ENCODE peak calls at places on chromosomes 12 and 14, in nine cellular contexts. K is adrenal gland, O is tibial artery, Q is RWPE2, C is NT2/D1, L is endodermal cell, Z is MM.1S, M is ascending aorta, Y is aorta. S is an unnamed sample. For H3K4me1 and H3K36me3, the result is how much of the 10 kb centered on the place peaks cover.

GRCh38 chr14:69038449-69039286 is 59.6 kb upstream of the ACTN1 start:
- DNase-seq in O (no peak), L (peak), K (peak), Z (no peak), M (no peak), C (no peak), Q (no peak), Y (no peak), S (peak)

GRCh38 chr12:67592228-67593011 is 56.1 kb upstream of the DYRK2 start:
- DNase-seq in L (no peak), M (no peak), Q (no peak), O (no peak), K (no peak), Y (no peak), C (no peak), Z (peak), S (peak)

GRCh38 chr12:119008691-119009221 is 27.4 kb downstream of the SRRM4 start:
- DNase-seq in Z (no peak), O (no peak), C (no peak), Q (no peak), L (peak), Y (no peak), M (no peak), K (no peak), S (no peak)

GRCh38 chr12:132718644-132719043 is 8.0 kb downstream of the PGAM5 start:
- DNase-seq in O (no peak), C (no peak), K (no peak), L (no peak), Y (no peak), M (no peak), Q (no peak), Z (no peak), S (no peak)

GRCh38 chr12:4908694-4909396 is 860 bp upstream of the KCNA1 start:
- DNase-seq in C (peak), Q (no peak), K (no peak), Z (no peak), Y (no peak), M (no peak), O (no peak), L (peak), S (no peak)

GRCh38 chr14:55051165-55051425 is 352 bp upstream of the MAPK1IP1L start:
- DNase-seq in Z (no peak), L (no peak), Y (no peak), Q (no peak), C (no peak), K (no peak), O (no peak), M (no peak), S (no peak)

GRCh38 chr14:24292118-24292807 is 7.3 kb downstream of the DHRS1 start:
- DNase-seq in Y (no peak), O (no peak), M (no peak), L (no peak), K (no peak), Z (no peak), Q (no peak), C (no peak), S (no peak)

GRCh38 chr12:95198914-95199313 is 18.4 kb downstream of the FGD6 start:
- DNase-seq in C (no peak), K (no peak), O (no peak), Y (no peak), Z (no peak), L (no peak), M (no peak), Q (no peak), S (no peak)

GRCh38 chr12:1933342-1933992 is 15.0 kb upstream of the CACNA2D4 start:
- DNase-seq in M (no peak), C (no peak), K (peak), Q (no peak), Z (no peak), Y (no peak), O (no peak), L (peak), S (no peak)

DNA sequence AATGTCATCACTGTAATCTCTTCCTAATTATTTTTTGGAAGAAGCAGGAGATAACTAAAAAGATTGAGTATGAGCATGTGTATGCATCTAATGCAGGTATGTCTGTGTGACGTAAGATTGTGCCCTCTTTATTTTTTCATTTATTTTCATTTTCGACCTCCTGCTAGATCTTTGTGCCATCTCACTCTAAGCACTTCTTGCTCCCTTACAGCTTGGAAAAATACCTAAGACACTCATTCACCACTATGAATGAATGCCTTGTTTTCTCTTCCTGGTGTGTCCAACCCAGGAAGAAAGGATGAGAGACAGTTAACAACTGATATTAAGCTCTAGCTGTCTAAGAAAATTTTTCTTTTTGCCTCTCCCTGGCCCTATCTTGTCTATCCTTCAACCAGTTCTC is 76.8 kb upstream of the CISTR start:
- DNase-seq in M (no peak), K (no peak), Y (no peak), C (no peak), L (no peak), Z (no peak), O (no peak), Q (no peak), S (no peak)
- H3K4me1 ChIP-seq in M (under half), K (under half), Y (under half), C (under half), L (under half), Z (under half), O (under half), Q (under half), S (under half)

GRCh38 chr14:92658160-92658559 is 90.3 kb downstream of the LGMN start:
- DNase-seq in K (no peak), M (no peak), L (no peak), C (no peak), Z (no peak), O (no peak), Q (no peak), Y (no peak), S (no peak)

GRCh38 chr14:92663049-92663448 is 85.4 kb downstream of the LGMN start:
- DNase-seq in M (no peak), Y (no peak), C (no peak), L (no peak), Z (no peak), Q (no peak), K (no peak), O (no peak), S (no peak)

GRCh38 chr14:92660571-92660970 is 87.9 kb downstream of the LGMN start:
- DNase-seq in M (no peak), C (no peak), K (no peak), Q (no peak), Y (no peak), Z (no peak), L (no peak), O (no peak), S (no peak)

GRCh38 chr14:92657457-92658142 is 90.8 kb downstream of the LGMN start:
- DNase-seq in M (no peak), K (peak), Z (no peak), Y (peak), L (no peak), Q (no peak), C (no peak), O (peak), S (no peak)

GRCh38 chr14:92659765-92660561 is 88.5 kb downstream of the LGMN start:
- DNase-seq in C (no peak), M (peak), O (peak), Z (no peak), Q (no peak), L (no peak), Y (no peak), K (peak), S (no peak)
- H3K4me3 ChIP-seq in C (no peak), M (no peak), O (no peak), Z (no peak), Q (no peak), L (no peak), Y (no peak), K (no peak), S (no peak)

GRCh38 chr12:120161852-120162251 is 32.7 kb downstream of the GCN1 start:
- DNase-seq in Z (no peak), C (no peak), M (no peak), Q (no peak), Y (no peak), O (no peak), L (no peak), K (no peak), S (no peak)
- H3K36me3 ChIP-seq in Z (under half), C (half or more), M (half or more), Q (half or more), Y (under half), O (half or more), L (half or more), K (under half), S (under half)

GRCh38 chr14:67487937-67488893 is at the start of gene TMEM229B:
- DNase-seq in Z (peak), Q (no peak), K (peak), C (no peak), L (no peak), Y (no peak), O (no peak), M (peak), S (no peak)
- H3K4me1 ChIP-seq in Z (under half), Q (under half), K (under half), C (under half), L (under half), Y (under half), O (under half), M (under half), S (under half)

GRCh38 chr12:75814856-75815754 is 216.5 kb downstream of the PHLDA1 start:
- DNase-seq in M (no peak), Q (no peak), L (no peak), C (no peak), Y (no peak), O (no peak), Z (no peak), K (peak), S (peak)

GRCh38 chr12:75809745-75810144 is 221.8 kb downstream of the PHLDA1 start:
- DNase-seq in Y (no peak), Q (no peak), O (no peak), Z (no peak), C (peak), L (no peak), K (no peak), M (no peak), S (no peak)

GRCh38 chr12:75812341-75813018 is 219.1 kb downstream of the PHLDA1 start:
- DNase-seq in L (peak), O (no peak), Y (no peak), K (no peak), Z (peak), C (peak), M (no peak), Q (no peak), S (peak)

GRCh38 chr12:75815756-75816155 is 215.8 kb downstream of the PHLDA1 start:
- DNase-seq in Y (no peak), L (no peak), Q (no peak), C (no peak), K (no peak), O (no peak), M (no peak), Z (no peak), S (no peak)

GRCh38 chr12:75813066-75813465 is 218.5 kb downstream of the PHLDA1 start:
- DNase-seq in O (no peak), M (no peak), Z (no peak), L (no peak), C (no peak), Q (no peak), Y (no peak), K (no peak), S (no peak)
- H3K4me3 ChIP-seq in O (no peak), M (no peak), Z (peak), L (no peak), C (no peak), Q (no peak), Y (no peak), K (no peak), S (no peak)